ENCODE peak calls at places on chromosome 22, in eight cellular contexts. One of them, this sample, is unnamed.

GRCh38 chr22:43293259-43293658 is 49.9 kb downstream of the SCUBE1 start:
- DNase-seq in dorsolateral prefrontal cortex: no peak
- DNase-seq in neural progenitor cell: no peak
- DNase-seq in AG10803: peak; percentile 56
- DNase-seq in pancreas: no peak
- DNase-seq in HFF-Myc: no peak
- DNase-seq in H9: no peak
- DNase-seq in CD8-positive, alpha-beta T cell: no peak
- DNase-seq in this sample: peak; percentile 11

GRCh38 chr22:39244496-39245129 is at the start of gene PDGFB:
- DNase-seq in dorsolateral prefrontal cortex: no peak
- DNase-seq in neural progenitor cell: peak; percentile 57
- DNase-seq in AG10803: no peak
- DNase-seq in pancreas: peak; percentile 62
- DNase-seq in HFF-Myc: no peak
- DNase-seq in H9: no peak
- DNase-seq in CD8-positive, alpha-beta T cell: no peak
- DNase-seq in this sample: no peak

GRCh38 chr22:49921508-49922278 is 3.3 kb downstream of the CRELD2 start:
- DNase-seq in dorsolateral prefrontal cortex: no peak
- DNase-seq in neural progenitor cell: no peak
- DNase-seq in AG10803: no peak
- DNase-seq in pancreas: no peak
- DNase-seq in HFF-Myc: no peak
- DNase-seq in H9: no peak
- DNase-seq in CD8-positive, alpha-beta T cell: no peak
- DNase-seq in this sample: no peak

GRCh38 chr22:41341990-41342389 is 39.8 kb upstream of the TEF start:
- DNase-seq in dorsolateral prefrontal cortex: no peak
- DNase-seq in neural progenitor cell: no peak
- DNase-seq in AG10803: no peak
- DNase-seq in pancreas: no peak
- DNase-seq in HFF-Myc: no peak
- DNase-seq in H9: no peak
- DNase-seq in CD8-positive, alpha-beta T cell: no peak
- DNase-seq in this sample: no peak

GRCh38 chr22:20530368-20531153 is 23.2 kb downstream of the MED15 start:
- DNase-seq in dorsolateral prefrontal cortex: no peak
- DNase-seq in neural progenitor cell: no peak
- DNase-seq in AG10803: peak; percentile 80
- DNase-seq in pancreas: no peak
- DNase-seq in HFF-Myc: no peak
- DNase-seq in H9: no peak
- DNase-seq in CD8-positive, alpha-beta T cell: no peak
- DNase-seq in this sample: peak; percentile 94

GRCh38 chr22:49326558-49326957 is 501.1 kb downstream of the BRD1 start:
- DNase-seq in dorsolateral prefrontal cortex: no peak
- DNase-seq in neural progenitor cell: no peak
- DNase-seq in AG10803: no peak
- DNase-seq in pancreas: no peak
- DNase-seq in HFF-Myc: no peak
- DNase-seq in H9: no peak
- DNase-seq in CD8-positive, alpha-beta T cell: peak; percentile 23
- DNase-seq in this sample: no peak

GRCh38 chr22:49614966-49615965 is 212.4 kb downstream of the BRD1 start:
- DNase-seq in dorsolateral prefrontal cortex: peak; percentile 34
- DNase-seq in neural progenitor cell: no peak
- DNase-seq in AG10803: no peak
- DNase-seq in pancreas: no peak
- DNase-seq in HFF-Myc: no peak
- DNase-seq in H9: no peak
- DNase-seq in CD8-positive, alpha-beta T cell: no peak
- DNase-seq in this sample: no peak

GRCh38 chr22:48880749-48881148 is 946.9 kb downstream of the BRD1 start:
- DNase-seq in dorsolateral prefrontal cortex: no peak
- DNase-seq in neural progenitor cell: no peak
- DNase-seq in AG10803: no peak
- DNase-seq in pancreas: no peak
- DNase-seq in HFF-Myc: no peak
- DNase-seq in H9: no peak
- DNase-seq in CD8-positive, alpha-beta T cell: no peak
- DNase-seq in this sample: no peak

GRCh38 chr22:48894064-48894671 is 933.5 kb downstream of the BRD1 start:
- DNase-seq in dorsolateral prefrontal cortex: no peak
- DNase-seq in neural progenitor cell: no peak
- DNase-seq in AG10803: no peak
- DNase-seq in pancreas: no peak
- DNase-seq in HFF-Myc: no peak
- DNase-seq in H9: peak; percentile 53
- DNase-seq in CD8-positive, alpha-beta T cell: peak; percentile 45
- DNase-seq in this sample: no peak

GRCh38 chr22:33389927-33390326 is 331.7 kb upstream of the SYN3 start:
- DNase-seq in dorsolateral prefrontal cortex: no peak
- DNase-seq in neural progenitor cell: no peak
- DNase-seq in AG10803: peak; percentile 3
- DNase-seq in pancreas: no peak
- DNase-seq in HFF-Myc: no peak
- DNase-seq in H9: no peak
- DNase-seq in CD8-positive, alpha-beta T cell: no peak
- DNase-seq in this sample: no peak

GRCh38 chr22:48752451-48753380 is 1075.0 kb downstream of the BRD1 start:
- DNase-seq in dorsolateral prefrontal cortex: no peak
- DNase-seq in neural progenitor cell: no peak
- DNase-seq in AG10803: no peak
- DNase-seq in pancreas: no peak
- DNase-seq in HFF-Myc: no peak
- DNase-seq in H9: peak; percentile 30
- DNase-seq in CD8-positive, alpha-beta T cell: peak; percentile 39
- DNase-seq in this sample: no peak

GRCh38 chr22:49576241-49577141 is 251.2 kb downstream of the BRD1 start:
- DNase-seq in dorsolateral prefrontal cortex: no peak
- DNase-seq in neural progenitor cell: no peak
- DNase-seq in AG10803: no peak
- DNase-seq in pancreas: no peak
- DNase-seq in HFF-Myc: no peak
- DNase-seq in H9: peak; percentile 22
- DNase-seq in CD8-positive, alpha-beta T cell: peak; percentile 36
- DNase-seq in this sample: no peak

GRCh38 chr22:46065733-46066454 is 84.4 kb upstream of the PPARA start:
- DNase-seq in dorsolateral prefrontal cortex: no peak
- DNase-seq in neural progenitor cell: no peak
- DNase-seq in AG10803: peak; percentile 9
- DNase-seq in pancreas: no peak
- DNase-seq in HFF-Myc: no peak
- DNase-seq in H9: no peak
- DNase-seq in CD8-positive, alpha-beta T cell: no peak
- DNase-seq in this sample: no peak

GRCh38 chr22:39344046-39344390 is 5.8 kb upstream of the SYNGR1 start:
- DNase-seq in dorsolateral prefrontal cortex: no peak
- DNase-seq in neural progenitor cell: no peak
- DNase-seq in AG10803: no peak
- DNase-seq in pancreas: no peak
- DNase-seq in HFF-Myc: no peak
- DNase-seq in H9: no peak
- DNase-seq in CD8-positive, alpha-beta T cell: no peak
- DNase-seq in this sample: no peak

GRCh38 chr22:21020802-21021429 is 6.0 kb downstream of the P2RX6 start:
- DNase-seq in dorsolateral prefrontal cortex: no peak
- DNase-seq in neural progenitor cell: peak; percentile 55
- DNase-seq in AG10803: no peak
- DNase-seq in pancreas: no peak
- DNase-seq in HFF-Myc: no peak
- DNase-seq in H9: peak; percentile 74
- DNase-seq in CD8-positive, alpha-beta T cell: no peak
- DNase-seq in this sample: no peak

GRCh38 chr22:50695421-50696250 is 23.0 kb downstream of the SHANK3 start:
- DNase-seq in dorsolateral prefrontal cortex: peak; percentile 27
- DNase-seq in neural progenitor cell: no peak
- DNase-seq in AG10803: no peak
- DNase-seq in pancreas: no peak
- DNase-seq in HFF-Myc: no peak
- DNase-seq in H9: no peak
- DNase-seq in CD8-positive, alpha-beta T cell: no peak
- DNase-seq in this sample: no peak

GRCh38 chr22:29994941-29995340 is 85.3 kb upstream of the HORMAD2 start:
- DNase-seq in dorsolateral prefrontal cortex: no peak
- DNase-seq in neural progenitor cell: no peak
- DNase-seq in AG10803: peak; percentile 33
- DNase-seq in pancreas: no peak
- DNase-seq in HFF-Myc: no peak
- DNase-seq in H9: no peak
- DNase-seq in CD8-positive, alpha-beta T cell: no peak
- DNase-seq in this sample: no peak

DNA sequence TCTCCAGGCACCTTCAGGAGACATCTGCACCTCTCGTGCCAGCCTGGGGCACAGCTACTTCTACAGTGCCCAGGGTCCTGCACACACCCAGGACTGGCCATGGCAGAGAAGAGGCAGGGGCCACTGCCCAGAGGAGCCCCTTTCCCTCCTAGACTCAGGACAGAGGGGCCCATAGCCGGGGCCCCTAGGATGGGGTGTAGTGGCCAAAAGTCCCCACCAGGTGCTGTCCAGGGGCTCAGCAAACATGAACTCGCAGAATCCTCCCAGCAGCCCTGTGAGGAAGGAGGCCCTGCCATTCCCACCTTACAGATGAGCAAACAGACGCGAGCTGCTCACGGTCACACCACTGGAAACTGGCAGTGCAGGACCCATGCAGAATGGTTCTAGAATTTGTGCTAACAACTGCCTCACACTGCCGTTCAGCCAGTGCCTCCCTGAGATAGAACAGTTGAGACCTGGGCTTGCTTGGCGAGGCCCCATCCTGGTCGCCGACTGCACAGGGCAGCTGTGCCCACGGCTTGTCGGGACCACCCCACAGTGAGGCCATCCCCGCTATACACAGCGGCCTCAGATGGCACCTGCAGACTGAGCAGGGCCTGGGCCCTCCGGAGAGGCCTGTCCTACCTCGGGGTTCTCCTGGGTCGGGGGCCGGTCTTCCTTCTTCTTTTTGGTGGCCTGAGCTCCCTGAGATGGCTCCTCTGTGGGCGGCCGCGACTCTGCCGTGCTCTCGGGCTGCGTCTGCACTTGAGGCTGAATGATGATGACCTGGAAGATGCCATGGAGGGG is 96.4 kb downstream of the PHF21B start:
- DNase-seq in dorsolateral prefrontal cortex: peak; percentile 28
- DNase-seq in neural progenitor cell: no peak
- DNase-seq in AG10803: no peak
- DNase-seq in pancreas: no peak
- DNase-seq in HFF-Myc: no peak
- DNase-seq in H9: no peak
- DNase-seq in CD8-positive, alpha-beta T cell: no peak
- DNase-seq in this sample: no peak
- TF ChIP-seq CTCF in dorsolateral prefrontal cortex: no peak
- TF ChIP-seq CTCF in neural progenitor cell: no peak
- TF ChIP-seq CTCF in AG10803: no peak
- TF ChIP-seq CTCF in pancreas: no peak
- TF ChIP-seq CTCF in HFF-Myc: no peak
- TF ChIP-seq CTCF in H9: peak; percentile 28
- TF ChIP-seq CTCF in CD8-positive, alpha-beta T cell: no peak
- TF ChIP-seq CTCF in this sample: peak; percentile 39

DNA sequence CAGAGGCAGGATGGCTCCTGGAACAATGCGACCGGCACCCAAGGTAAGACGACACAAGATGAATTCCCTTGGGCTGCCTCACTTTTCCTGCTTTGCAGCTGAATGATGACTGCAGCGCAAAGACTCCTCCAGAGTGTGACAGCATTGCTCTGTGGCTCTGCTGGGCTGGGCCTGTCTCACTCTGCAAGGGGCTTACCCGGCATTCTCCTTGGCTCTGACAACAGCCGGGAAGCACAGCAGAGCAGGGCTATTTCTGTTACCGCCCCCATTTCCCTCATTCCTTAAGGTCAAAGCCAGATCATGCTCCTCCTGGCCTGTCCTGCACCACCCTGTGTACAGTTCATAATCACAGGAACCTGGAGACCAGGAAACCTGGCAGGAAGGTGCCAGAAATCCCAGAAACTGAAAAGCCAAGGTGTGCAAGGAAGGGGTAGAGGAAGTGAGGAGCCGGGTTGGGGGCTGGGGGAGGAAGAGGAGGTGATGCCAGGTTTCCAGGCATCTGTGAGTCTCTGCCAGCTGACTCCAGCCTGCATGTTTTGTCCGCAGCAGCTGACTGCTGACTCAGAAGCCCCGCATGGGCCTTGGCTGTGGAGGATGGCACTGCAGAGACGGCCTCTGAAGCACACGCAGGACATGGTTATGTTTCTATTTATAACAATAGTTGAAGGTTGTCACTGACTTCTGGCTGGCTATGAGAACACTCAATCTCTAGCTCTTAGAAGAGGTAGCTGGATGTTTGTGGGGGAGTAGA is 113.6 kb downstream of the MICAL3 start:
- DNase-seq in dorsolateral prefrontal cortex: peak; percentile 93
- DNase-seq in neural progenitor cell: peak; percentile 71
- DNase-seq in AG10803: peak; percentile 86
- DNase-seq in pancreas: peak; percentile 27
- DNase-seq in HFF-Myc: peak; percentile 24
- DNase-seq in H9: peak; percentile 80
- DNase-seq in CD8-positive, alpha-beta T cell: no peak
- DNase-seq in this sample: peak; percentile 90
- TF ChIP-seq CTCF in dorsolateral prefrontal cortex: peak; percentile 64
- TF ChIP-seq CTCF in neural progenitor cell: peak; percentile 34
- TF ChIP-seq CTCF in AG10803: peak; percentile 64
- TF ChIP-seq CTCF in pancreas: no peak
- TF ChIP-seq CTCF in HFF-Myc: peak; percentile 38
- TF ChIP-seq CTCF in H9: peak; percentile 37
- TF ChIP-seq CTCF in CD8-positive, alpha-beta T cell: no peak
- TF ChIP-seq CTCF in this sample: peak; percentile 55

GRCh38 chr22:36368359-36368983 is 19.3 kb downstream of the MYH9 start:
- DNase-seq in dorsolateral prefrontal cortex: no peak
- DNase-seq in neural progenitor cell: peak; percentile 94
- DNase-seq in AG10803: peak; percentile 90
- DNase-seq in pancreas: no peak
- DNase-seq in HFF-Myc: peak; percentile 67
- DNase-seq in H9: peak; percentile 92
- DNase-seq in CD8-positive, alpha-beta T cell: peak; percentile 63
- DNase-seq in this sample: peak; percentile 86
- TF ChIP-seq CTCF in dorsolateral prefrontal cortex: no peak
- TF ChIP-seq CTCF in neural progenitor cell: no peak
- TF ChIP-seq CTCF in AG10803: no peak
- TF ChIP-seq CTCF in pancreas: no peak
- TF ChIP-seq CTCF in HFF-Myc: peak; percentile 4
- TF ChIP-seq CTCF in H9: no peak
- TF ChIP-seq CTCF in CD8-positive, alpha-beta T cell: no peak
- TF ChIP-seq CTCF in this sample: peak; percentile 60

DNA sequence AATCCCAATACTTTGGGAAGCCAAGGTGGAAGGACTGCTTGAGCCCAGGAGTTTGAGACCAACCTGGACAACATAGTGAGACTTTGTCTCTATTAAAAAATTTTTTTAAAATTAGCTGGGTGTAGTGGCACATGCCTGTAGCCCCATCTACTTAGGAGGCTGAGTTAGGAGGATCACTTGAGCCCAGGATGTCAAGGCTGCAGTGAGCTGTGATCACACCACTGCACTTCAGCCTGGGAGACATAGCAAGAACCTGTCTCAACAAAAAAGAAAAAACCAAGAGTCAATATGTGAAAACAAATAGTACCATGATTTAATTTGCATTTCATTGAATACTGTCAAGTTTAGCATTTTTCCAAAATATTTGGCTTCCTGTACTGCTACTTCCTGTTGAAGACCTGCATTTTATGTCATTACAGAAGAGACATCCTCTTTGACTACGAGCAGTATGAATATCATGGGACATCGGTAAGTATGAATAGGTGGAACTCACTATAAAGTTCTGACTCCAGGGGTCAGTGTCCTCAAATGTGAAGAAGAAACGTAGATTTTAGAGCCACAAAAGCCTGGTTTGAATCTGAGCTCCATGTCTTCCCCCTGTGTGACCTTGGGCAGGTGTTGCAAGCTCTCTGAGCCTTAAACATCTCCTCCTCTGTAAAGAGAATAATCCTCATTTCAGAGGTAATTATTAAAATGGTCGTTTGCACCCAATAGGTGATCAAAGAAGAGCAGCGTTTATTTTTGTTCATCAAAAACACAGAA is 16.0 kb downstream of the CDC45 start:
- DNase-seq in dorsolateral prefrontal cortex: no peak
- DNase-seq in neural progenitor cell: no peak
- DNase-seq in AG10803: peak; percentile 39
- DNase-seq in pancreas: no peak
- DNase-seq in HFF-Myc: no peak
- DNase-seq in H9: no peak
- DNase-seq in CD8-positive, alpha-beta T cell: no peak
- DNase-seq in this sample: peak; percentile 23
- TF ChIP-seq CTCF in dorsolateral prefrontal cortex: peak; percentile 24
- TF ChIP-seq CTCF in neural progenitor cell: no peak
- TF ChIP-seq CTCF in AG10803: peak; percentile 33
- TF ChIP-seq CTCF in pancreas: no peak
- TF ChIP-seq CTCF in HFF-Myc: no peak
- TF ChIP-seq CTCF in H9: peak; percentile 40
- TF ChIP-seq CTCF in CD8-positive, alpha-beta T cell: no peak
- TF ChIP-seq CTCF in this sample: peak; percentile 69